ENCODE peak calls at places on chromosomes 7 and 10, in four cellular contexts. O is fibroblast of lung, Z is GM20000, Y is mesothelial cell of epicardium. S is an unnamed sample.
A peak's percentile ranks its signal among the peaks of the same experiment; 100 is the strongest.

GRCh38 chr10:32411797-32412498 is 34.0 kb upstream of the CCDC7 start:
- DNase-seq in O (no peak), Z (no peak), Y (no peak), S (no peak)

GRCh38 chr7:11830582-11831382 is 1.2 kb downstream of the THSD7A start:
- DNase-seq in O (peak; percentile 61), Z (peak; percentile 24), Y (no peak), S (no peak)

GRCh38 chr10:108469940-108470339 is 1305.4 kb upstream of the SORCS1 start:
- DNase-seq in O (no peak), Z (no peak), Y (no peak), S (no peak)

GRCh38 chr7:115087437-115087836 is 165.5 kb downstream of the MDFIC start:
- DNase-seq in O (peak; percentile 88), Z (no peak), Y (no peak), S (peak; percentile 56)

GRCh38 chr7:29563590-29564454 is at the start of gene PRR15:
- DNase-seq in O (peak; percentile 26), Z (no peak), Y (no peak), S (no peak)

GRCh38 chr7:74305987-74306736 is 17.0 kb downstream of the CLIP2 start:
- DNase-seq in O (no peak), Z (peak; percentile 5), Y (no peak), S (no peak)

GRCh38 chr7:9091282-9091681 is 657.9 kb downstream of the NXPH1 start:
- DNase-seq in O (no peak), Z (no peak), Y (no peak), S (no peak)

GRCh38 chr7:78558571-78558970 is 760.0 kb downstream of the PHTF2 start:
- DNase-seq in O (no peak), Z (no peak), Y (no peak), S (no peak)

GRCh38 chr10:98225000-98225399 is 43.0 kb downstream of the LOXL4 start:
- DNase-seq in O (peak; percentile 21), Z (no peak), Y (no peak), S (no peak)

GRCh38 chr10:72875250-72876055 is 18.1 kb upstream of the OIT3 start:
- DNase-seq in O (peak; percentile 22), Z (peak; percentile 23), Y (no peak), S (no peak)

GRCh38 chr7:1422512-1423265 is 36.6 kb downstream of the MICALL2 start:
- DNase-seq in O (no peak), Z (no peak), Y (no peak), S (no peak)

GRCh38 chr10:86064931-86065662 is 301.5 kb downstream of the GRID1 start:
- DNase-seq in O (no peak), Z (no peak), Y (no peak), S (no peak)

GRCh38 chr10:102131286-102132170 is 1.3 kb upstream of the PPRC1 start:
- DNase-seq in O (peak; percentile 77), Z (no peak), Y (no peak), S (no peak)

GRCh38 chr7:157881062-157881771 is 544.4 kb downstream of the DNAJB6 start:
- DNase-seq in O (no peak), Z (no peak), Y (no peak), S (no peak)

GRCh38 chr10:3566627-3567026 is 218.4 kb downstream of the KLF6 start:
- DNase-seq in O (no peak), Z (no peak), Y (no peak), S (no peak)

GRCh38 chr7:2661602-2662272 is 26.3 kb upstream of the AMZ1 start:
- DNase-seq in O (no peak), Z (no peak), Y (no peak), S (no peak)

GRCh38 chr10:3786295-3786981 is 1.4 kb upstream of the KLF6 start:
- DNase-seq in O (peak; percentile 51), Z (no peak), Y (no peak), S (no peak)

GRCh38 chr7:32890553-32891045 is 961 bp downstream of the KBTBD2 start:
- DNase-seq in O (peak; percentile 62), Z (peak; percentile 61), Y (no peak), S (no peak)

GRCh38 chr7:2009541-2010001 is 223.2 kb downstream of the MAD1L1 start:
- DNase-seq in O (no peak), Z (no peak), Y (peak; percentile 3), S (no peak)

GRCh38 chr10:6278519-6279120 is 75.9 kb downstream of the PFKFB3 start:
- DNase-seq in O (no peak), Z (no peak), Y (no peak), S (no peak)

GRCh38 chr7:121026577-121027111 is 38.1 kb downstream of the CPED1 start:
- DNase-seq in O (no peak), Z (no peak), Y (no peak), S (no peak)

GRCh38 chr10:18822156-18822555 is 162.9 kb downstream of the ARL5B start:
- DNase-seq in O (peak; percentile 38), Z (no peak), Y (no peak), S (no peak)

GRCh38 chr7:46485481-46486065 is 564.5 kb upstream of the IGFBP3 start:
- DNase-seq in O (peak; percentile 95), Z (no peak), Y (no peak), S (no peak)

GRCh38 chr10:122974034-122974433 is 6.2 kb upstream of the PSTK start:
- DNase-seq in O (no peak), Z (no peak), Y (no peak), S (no peak)

GRCh38 chr10:34104829-34105572 is 710.1 kb downstream of the PARD3 start:
- DNase-seq in O (no peak), Z (no peak), Y (no peak), S (peak; percentile 70)

GRCh38 chr10:1078668-1079067 is 22.5 kb downstream of the WDR37 start:
- DNase-seq in O (no peak), Z (no peak), Y (no peak), S (no peak)

GRCh38 chr10:1074063-1074747 is 18.0 kb downstream of the WDR37 start:
- DNase-seq in O (no peak), Z (no peak), Y (no peak), S (no peak)

GRCh38 chr10:1069680-1070079 is 13.5 kb downstream of the WDR37 start:
- DNase-seq in O (no peak), Z (no peak), Y (no peak), S (no peak)

GRCh38 chr10:1070939-1071338 is 14.8 kb downstream of the WDR37 start:
- DNase-seq in O (peak; percentile 51), Z (no peak), Y (no peak), S (no peak)

GRCh38 chr10:1074748-1075358 is 18.7 kb downstream of the WDR37 start:
- DNase-seq in O (no peak), Z (no peak), Y (no peak), S (no peak)
- TF ChIP-seq CTCF in O (no peak), Z (no peak), Y (no peak), S (no peak)

DNA sequence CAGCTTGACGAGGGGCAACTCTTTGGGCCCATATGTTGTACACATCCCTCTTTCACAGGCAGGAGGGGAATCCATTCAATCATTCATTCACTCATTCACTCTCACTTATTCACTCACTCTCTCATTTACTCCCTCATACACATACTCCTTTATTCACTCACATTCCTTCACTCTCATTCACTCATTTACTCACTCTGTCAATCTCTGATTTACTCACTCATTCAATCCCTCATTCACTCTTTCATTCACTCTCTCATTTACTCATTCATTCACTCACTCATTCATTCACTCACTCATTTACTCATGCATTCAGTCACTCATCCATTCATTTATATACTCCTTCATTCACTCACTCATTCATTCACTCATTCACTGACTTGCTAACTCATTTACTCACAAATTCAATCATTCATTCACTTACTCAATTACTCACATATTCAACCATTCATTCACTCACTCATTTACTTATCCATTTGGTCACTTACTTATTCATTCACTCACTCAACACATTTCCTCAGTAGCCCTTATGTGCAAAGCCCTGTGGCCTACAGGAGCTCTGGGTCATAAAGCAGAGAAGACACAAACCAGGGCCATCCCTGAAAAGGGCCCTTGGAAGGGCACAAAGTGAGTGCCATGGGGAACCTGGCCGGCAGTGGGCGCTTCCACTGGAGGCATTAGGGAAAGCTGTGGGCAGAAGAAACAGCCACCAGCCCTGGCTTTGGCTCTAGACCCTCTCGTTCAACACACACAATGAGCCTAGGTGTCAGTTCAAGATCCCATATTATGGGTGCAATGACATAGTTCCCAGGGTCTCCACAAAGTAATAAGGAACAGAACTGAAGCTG is 26.0 kb downstream of the HIP1 start:
- DNase-seq in O (no peak), Z (no peak), Y (no peak), S (no peak)
- TF ChIP-seq CTCF in O (no peak), Z (no peak), Y (no peak), S (no peak)

DNA sequence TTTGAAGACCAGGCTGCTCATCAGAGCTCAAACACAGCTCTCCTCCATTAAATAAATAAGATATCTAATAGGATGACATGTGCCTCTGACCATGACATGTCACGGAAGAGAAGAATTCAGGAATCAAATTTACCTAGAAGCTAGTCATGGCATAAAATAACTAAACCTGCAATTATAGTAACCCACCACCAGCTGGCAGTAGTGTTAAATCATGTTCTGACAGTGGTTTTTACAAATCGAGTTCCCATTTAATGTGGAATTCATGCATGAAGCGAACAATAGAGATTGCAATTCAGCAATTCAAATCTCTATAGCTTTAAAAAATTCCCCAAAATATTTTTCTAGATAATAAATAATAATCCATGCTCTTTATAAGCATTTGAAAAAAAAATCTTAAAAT is 74.6 kb upstream of the IKZF1 start:
- DNase-seq in O (no peak), Z (no peak), Y (no peak), S (no peak)
- TF ChIP-seq CTCF in O (no peak), Z (peak; percentile 33), Y (peak; percentile 41), S (no peak)

GRCh38 chr7:128381161-128381821 is 19.8 kb upstream of the PRRT4 start:
- DNase-seq in O (no peak), Z (no peak), Y (no peak), S (no peak)
- TF ChIP-seq CTCF in O (peak; percentile 33), Z (peak; percentile 48), Y (peak; percentile 63), S (peak; percentile 47)

GRCh38 chr7:129611246-129612111 is at the start of gene NRF1:
- DNase-seq in O (peak; percentile 91), Z (peak; percentile 95), Y (peak; percentile 88), S (peak; percentile 77)
- TF ChIP-seq CTCF in O (no peak), Z (peak; percentile 18), Y (no peak), S (no peak)

S was measured in AG09319.